ENCODE peak calls at places on chromosomes 7 and 10, in ten cellular contexts. L, I, H, G, Z, X, S, D, Q and J are unnamed samples.

GRCh38 chr10:27319752-27320561 is 79.4 kb upstream of the ACBD5 start:
- DNase-seq in L (peak; percentile 71), I (no peak), H (peak; percentile 69), G (peak; percentile 87), Z (peak; percentile 23), X (peak; percentile 26), S (peak; percentile 13), D (peak; percentile 89), Q (no peak), J (peak; percentile 45)

GRCh38 chr7:17679427-17679826 is 260.9 kb downstream of the SNX13 start:
- DNase-seq in L (no peak), I (peak; percentile 52), H (no peak), G (no peak), Z (no peak), X (peak; percentile 18), S (peak; percentile 50), D (no peak), Q (no peak), J (peak; percentile 58)

GRCh38 chr7:4823442-4824119 is 38.2 kb downstream of the PAPOLB start:
- DNase-seq in L (no peak), I (no peak), H (no peak), G (no peak), Z (no peak), X (no peak), S (no peak), D (no peak), Q (no peak), J (no peak)

GRCh38 chr10:69089638-69090599 is 2.0 kb downstream of the SRGN start:
- DNase-seq in L (no peak), I (no peak), H (no peak), G (no peak), Z (no peak), X (no peak), S (peak; percentile 64), D (peak; percentile 60), Q (no peak), J (peak; percentile 58)

GRCh38 chr10:57846307-57847065 is 421.2 kb downstream of the IPMK start:
- DNase-seq in L (no peak), I (no peak), H (no peak), G (no peak), Z (no peak), X (no peak), S (no peak), D (no peak), Q (no peak), J (no peak)

GRCh38 chr7:84144935-84145334 is 49.7 kb downstream of the SEMA3A start:
- DNase-seq in L (no peak), I (no peak), H (no peak), G (no peak), Z (no peak), X (no peak), S (no peak), D (no peak), Q (no peak), J (no peak)

GRCh38 chr10:31947144-31947926 is 18.7 kb upstream of the ARHGAP12 start:
- DNase-seq in L (no peak), I (peak; percentile 85), H (peak; percentile 74), G (no peak), Z (no peak), X (no peak), S (peak; percentile 72), D (no peak), Q (peak; percentile 90), J (peak; percentile 88)

GRCh38 chr10:97016728-97017473 is 168.9 kb downstream of the SLIT1 start:
- DNase-seq in L (no peak), I (no peak), H (no peak), G (peak; percentile 31), Z (no peak), X (no peak), S (no peak), D (no peak), Q (no peak), J (peak; percentile 12)

GRCh38 chr7:75888464-75889222 is 9.8 kb downstream of the RHBDD2 start:
- DNase-seq in L (peak; percentile 86), I (no peak), H (no peak), G (no peak), Z (no peak), X (no peak), S (no peak), D (no peak), Q (no peak), J (peak; percentile 29)

GRCh38 chr7:114708646-114709045 is 213.2 kb upstream of the MDFIC start:
- DNase-seq in L (no peak), I (no peak), H (no peak), G (no peak), Z (no peak), X (no peak), S (no peak), D (no peak), Q (no peak), J (no peak)

GRCh38 chr7:5591547-5591899 is 167.9 kb upstream of the TNRC18 start:
- DNase-seq in L (no peak), I (peak; percentile 88), H (peak; percentile 81), G (no peak), Z (no peak), X (no peak), S (peak; percentile 70), D (no peak), Q (no peak), J (peak; percentile 81)

GRCh38 chr7:94055963-94056362 is 51.8 kb upstream of the BET1 start:
- DNase-seq in L (no peak), I (no peak), H (no peak), G (no peak), Z (no peak), X (no peak), S (no peak), D (no peak), Q (no peak), J (peak; percentile 67)

GRCh38 chr10:970311-971149 is 17.7 kb upstream of the GTPBP4 start:
- DNase-seq in L (peak; percentile 57), I (peak; percentile 26), H (peak; percentile 91), G (no peak), Z (no peak), X (no peak), S (peak; percentile 11), D (no peak), Q (no peak), J (no peak)

GRCh38 chr7:111029574-111030357 is 61.2 kb upstream of the LRRN3 start:
- DNase-seq in L (peak; percentile 53), I (peak; percentile 23), H (no peak), G (no peak), Z (no peak), X (no peak), S (peak; percentile 39), D (no peak), Q (no peak), J (peak; percentile 55)

GRCh38 chr7:41979834-41980307 is 257.1 kb downstream of the GLI3 start:
- DNase-seq in L (no peak), I (peak; percentile 25), H (no peak), G (no peak), Z (no peak), X (peak; percentile 44), S (peak; percentile 33), D (no peak), Q (no peak), J (no peak)

GRCh38 chr10:4839353-4839752 is 13.3 kb downstream of the AKR1E2 start:
- DNase-seq in L (no peak), I (no peak), H (no peak), G (no peak), Z (no peak), X (no peak), S (no peak), D (no peak), Q (no peak), J (no peak)

GRCh38 chr10:124827474-124827873 is 25.9 kb downstream of the ABRAXAS2 start:
- DNase-seq in L (no peak), I (peak; percentile 8), H (no peak), G (no peak), Z (no peak), X (no peak), S (peak; percentile 1), D (no peak), Q (no peak), J (no peak)

GRCh38 chr10:77977975-77978759 is 51.1 kb downstream of the POLR3A start:
- DNase-seq in L (no peak), I (no peak), H (no peak), G (no peak), Z (no peak), X (no peak), S (no peak), D (no peak), Q (no peak), J (no peak)

GRCh38 chr7:102018876-102019275 is 201.4 kb downstream of the CUX1 start:
- DNase-seq in L (no peak), I (no peak), H (no peak), G (no peak), Z (no peak), X (no peak), S (no peak), D (no peak), Q (no peak), J (no peak)

GRCh38 chr10:66892833-66893232 is 33.0 kb upstream of the LRRTM3 start:
- DNase-seq in L (no peak), I (no peak), H (no peak), G (no peak), Z (no peak), X (no peak), S (no peak), D (no peak), Q (no peak), J (no peak)
- TF ChIP-seq CTCF in L (no peak), I (no peak), H (no peak), G (no peak), Z (no peak), X (no peak), S (no peak), D (no peak), Q (no peak), J (no peak)

DNA sequence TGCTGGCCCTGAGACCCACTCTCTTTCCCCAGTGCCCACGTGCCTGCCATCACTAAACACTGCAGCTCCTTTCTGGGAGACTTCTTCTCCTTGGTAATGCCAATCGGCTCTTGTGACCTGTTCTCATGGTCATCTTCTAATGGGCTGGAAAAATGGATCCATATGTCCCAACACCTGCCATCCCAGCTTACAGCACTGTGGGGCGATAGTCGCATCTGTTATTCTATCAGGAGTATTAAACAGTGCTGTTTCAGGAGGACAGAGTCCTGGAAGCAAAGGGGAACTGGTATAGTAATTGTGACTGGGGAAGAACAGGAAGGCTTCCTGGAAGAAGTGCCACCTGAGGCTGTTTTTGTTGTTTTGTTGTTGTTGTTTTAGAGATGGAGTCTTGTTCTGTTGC is 411.2 kb downstream of the GLRX3 start:
- DNase-seq in L (no peak), I (no peak), H (no peak), G (no peak), Z (no peak), X (no peak), S (no peak), D (no peak), Q (no peak), J (no peak)
- TF ChIP-seq CTCF in L (no peak), I (no peak), H (no peak), G (no peak), Z (no peak), X (no peak), S (no peak), D (no peak), Q (no peak), J (no peak)

GRCh38 chr10:84114088-84114667 is 25.1 kb upstream of the GHITM start:
- DNase-seq in L (no peak), I (no peak), H (no peak), G (no peak), Z (no peak), X (no peak), S (no peak), D (no peak), Q (no peak), J (no peak)
- TF ChIP-seq CTCF in L (no peak), I (peak; percentile 54), H (no peak), G (no peak), Z (no peak), X (no peak), S (peak; percentile 30), D (no peak), Q (peak; percentile 32), J (no peak)

GRCh38 chr10:64648915-64649314 is 1127.7 kb downstream of the REEP3 start:
- DNase-seq in L (no peak), I (no peak), H (peak; percentile 54), G (no peak), Z (no peak), X (no peak), S (no peak), D (no peak), Q (no peak), J (no peak)
- TF ChIP-seq CTCF in L (no peak), I (no peak), H (peak; percentile 49), G (no peak), Z (no peak), X (no peak), S (no peak), D (no peak), Q (no peak), J (no peak)